ENCODE peak calls at places on chromosome X, in seven cellular contexts. H, T, E, Y, V, Q and M are unnamed samples.

GRCh38 chrX:135543924-135544323 is 23.5 kb downstream of the INTS6L start:
- DNase-seq in T (peak), V (peak), Q (peak), Y (peak), E (no peak), H (peak), M (peak)

GRCh38 chrX:51461053-51462050 is 35.0 kb downstream of the NUDT11 start:
- DNase-seq in Q (peak), Y (peak), E (peak), T (peak), V (no peak), H (peak), M (no peak)

GRCh38 chrX:53188763-53189162 is 36.2 kb downstream of the KDM5C start:
- DNase-seq in E (no peak), Y (peak), V (no peak), T (no peak), H (no peak), Q (no peak), M (no peak)

GRCh38 chrX:133781174-133781573 is 204.2 kb downstream of the GPC3 start:
- DNase-seq in H (no peak), V (no peak), T (no peak), Q (no peak), E (no peak), Y (no peak), M (no peak)

GRCh38 chrX:104565791-104566687 is at the start of gene IL1RAPL2:
- DNase-seq in Q (peak), H (peak), T (peak), E (peak), V (no peak), Y (peak), M (no peak)

GRCh38 chrX:989959-990510 is 222.4 kb downstream of the CRLF2 start:
- DNase-seq in Y (peak), Q (peak), T (peak), V (peak), E (peak), H (no peak), M (peak)

GRCh38 chrX:26851981-26852380 is 611.2 kb downstream of the PPP4R3C start:
- DNase-seq in E (no peak), T (no peak), Q (no peak), Y (no peak), H (peak), V (no peak), M (no peak)

GRCh38 chrX:82748901-82749505 is 759.1 kb upstream of the POU3F4 start:
- DNase-seq in Y (no peak), T (no peak), Q (no peak), H (no peak), V (no peak), E (no peak), M (no peak)